ENCODE peak calls at places on chromosomes 5 and 9, in four cellular contexts. F is fibroblast of lung, U is tibial nerve, J is choroid plexus epithelial cell. Q is an unnamed sample.

GRCh38 chr9:117697046-117697445 is 7.2 kb upstream of the TLR4 start:
- DNase-seq in U (no peak), F (no peak), J (no peak), Q (no peak)

GRCh38 chr5:16411235-16411634 is 54.4 kb downstream of the ZNF622 start:
- DNase-seq in F (no peak), U (no peak), J (no peak), Q (no peak)

GRCh38 chr5:150144211-150144801 is 11.3 kb downstream of the PDGFRB start:
- DNase-seq in U (no peak), J (peak), F (peak), Q (peak)

GRCh38 chr9:107759823-107760166 is 270.2 kb upstream of the KLF4 start:
- DNase-seq in F (no peak), J (no peak), U (no peak), Q (peak)

GRCh38 chr9:137176302-137177182 is 4.7 kb upstream of the TMEM210 start:
- DNase-seq in F (peak), J (peak), U (no peak), Q (no peak)

GRCh38 chr5:139340051-139340450 is 1.6 kb upstream of the PAIP2 start:
- DNase-seq in J (no peak), U (no peak), F (no peak), Q (no peak)

GRCh38 chr5:138937392-138938387 is 62.6 kb upstream of the LRRTM2 start:
- DNase-seq in F (no peak), J (no peak), U (no peak), Q (no peak)

GRCh38 chr9:38048319-38048969 is 20.6 kb downstream of the SHB start:
- DNase-seq in U (no peak), J (peak), F (peak), Q (peak)

GRCh38 chr5:145797336-145797735 is 37.8 kb downstream of the PRELID2 start:
- DNase-seq in J (peak), U (no peak), F (peak), Q (no peak)

GRCh38 chr5:7565559-7565958 is 169.6 kb downstream of the ADCY2 start:
- DNase-seq in U (no peak), F (no peak), J (no peak), Q (no peak)

GRCh38 chr5:115069087-115069968 is 100.4 kb downstream of the TRIM36 start:
- DNase-seq in U (no peak), J (peak), F (peak), Q (no peak)

GRCh38 chr5:137073192-137073591 is 425.9 kb downstream of the SPOCK1 start:
- DNase-seq in J (no peak), U (no peak), F (no peak), Q (no peak)

GRCh38 chr9:113602126-113603119 is 138.9 kb downstream of the RGS3 start:
- DNase-seq in U (peak), J (peak), F (peak), Q (peak)

GRCh38 chr5:73496984-73497457 is 1.2 kb upstream of the BTF3 start:
- DNase-seq in F (peak), J (peak), U (no peak), Q (no peak)

GRCh38 chr5:96434201-96434645 is 1.2 kb upstream of the PCSK1 start:
- DNase-seq in F (peak), U (no peak), J (peak), Q (peak)

GRCh38 chr9:91949293-91949945 is 609 bp downstream of the ROR2 start:
- DNase-seq in F (no peak), U (no peak), J (peak), Q (peak)

GRCh38 chr5:124755565-124755964 is 9.1 kb upstream of the ZNF608 start:
- DNase-seq in J (peak), F (peak), U (no peak), Q (no peak)

GRCh38 chr5:142874537-142874936 is 104.4 kb downstream of the ARHGAP26 start:
- DNase-seq in F (peak), J (peak), U (peak), Q (peak)

GRCh38 chr5:61301820-61302563 is 30.1 kb upstream of the ZSWIM6 start:
- DNase-seq in J (peak), F (peak), U (no peak), Q (peak)

GRCh38 chr9:5626727-5627634 is 1.9 kb upstream of the RIC1 start:
- DNase-seq in U (no peak), J (peak), F (peak), Q (no peak)

GRCh38 chr9:38154501-38155421 is 85.7 kb upstream of the SHB start:
- DNase-seq in F (no peak), U (no peak), J (no peak), Q (no peak)

GRCh38 chr5:96114736-96115466 is 153.2 kb upstream of the ELL2 start:
- DNase-seq in U (no peak), F (peak), J (peak), Q (no peak)

GRCh38 chr5:103472820-103473219 is 89.8 kb downstream of the NUDT12 start:
- DNase-seq in J (peak), U (no peak), F (peak), Q (no peak)

GRCh38 chr9:34001308-34001707 is 47.4 kb downstream of the UBAP2 start:
- DNase-seq in F (no peak), J (no peak), U (no peak), Q (no peak)

GRCh38 chr5:97181856-97182545 is 1.0 kb downstream of the RIOK2 start:
- DNase-seq in J (peak), F (peak), U (no peak), Q (no peak)

GRCh38 chr5:16536246-16536645 is 70.6 kb upstream of the ZNF622 start:
- DNase-seq in U (no peak), J (peak), F (no peak), Q (no peak)

GRCh38 chr9:9912459-9912858 is 700.3 kb downstream of the PTPRD start:
- DNase-seq in F (peak), U (no peak), J (peak), Q (no peak)

GRCh38 chr9:35844628-35845301 is 15.7 kb downstream of the TMEM8B start:
- DNase-seq in F (peak), U (no peak), J (peak), Q (no peak)

GRCh38 chr9:38367898-38368297 is 24.6 kb upstream of the ALDH1B1 start:
- DNase-seq in J (no peak), U (no peak), F (no peak), Q (no peak)

GRCh38 chr5:23139338-23140171 is 286.4 kb upstream of the CDH12 start:
- DNase-seq in J (peak), F (peak), U (no peak), Q (no peak)

GRCh38 chr9:34203275-34204010 is 24.6 kb downstream of the UBAP1 start:
- DNase-seq in F (peak), U (no peak), J (peak), Q (no peak)

GRCh38 chr5:145887976-145888574 is 15.3 kb upstream of the GRXCR2 start:
- DNase-seq in J (peak), F (peak), U (no peak), Q (no peak)

GRCh38 chr5:158303883-158304282 is 444.9 kb upstream of the CLINT1 start:
- DNase-seq in F (no peak), U (no peak), J (no peak), Q (no peak)

GRCh38 chr9:103904242-103904641 is 189.9 kb upstream of the SMC2 start:
- DNase-seq in U (no peak), F (no peak), J (no peak), Q (no peak)

GRCh38 chr9:70578720-70579119 is 164.3 kb upstream of the KLF9 start:
- DNase-seq in J (no peak), U (no peak), F (no peak), Q (no peak)

GRCh38 chr9:137032893-137033292 is 1.0 kb upstream of the FUT7 start:
- DNase-seq in U (no peak), J (no peak), F (no peak), Q (no peak)

GRCh38 chr5:124605516-124605915 is 140.9 kb downstream of the ZNF608 start:
- DNase-seq in U (no peak), F (no peak), J (peak), Q (no peak)

GRCh38 chr5:123269436-123269835 is 153.8 kb downstream of the CEP120 start:
- DNase-seq in F (no peak), U (no peak), J (no peak), Q (no peak)

GRCh38 chr5:123269851-123270250 is 153.4 kb downstream of the CEP120 start:
- DNase-seq in F (no peak), J (no peak), U (no peak), Q (no peak)

GRCh38 chr5:123278284-123278683 is 144.9 kb downstream of the CEP120 start:
- DNase-seq in J (no peak), F (no peak), U (no peak), Q (no peak)

GRCh38 chr5:123273984-123274383 is 149.2 kb downstream of the CEP120 start:
- DNase-seq in J (peak), F (no peak), U (no peak), Q (no peak)
- TF ChIP-seq CTCF in J (peak), F (peak), U (no peak), Q (no peak)

GRCh38 chr9:87107072-87107471 is 159.8 kb upstream of the GAS1 start:
- DNase-seq in J (peak), U (no peak), F (no peak), Q (no peak)
- TF ChIP-seq CTCF in J (peak), U (no peak), F (no peak), Q (peak)

GRCh38 chr5:151465476-151465875 is 18.1 kb downstream of the SLC36A1 start:
- DNase-seq in F (no peak), U (no peak), J (no peak), Q (no peak)

GRCh38 chr5:151459680-151460079 is 12.3 kb downstream of the SLC36A1 start:
- DNase-seq in U (no peak), J (peak), F (no peak), Q (no peak)

GRCh38 chr5:151464101-151464500 is 16.7 kb downstream of the SLC36A1 start:
- DNase-seq in F (no peak), J (no peak), U (no peak), Q (no peak)

GRCh38 chr5:151461312-151461711 is 13.9 kb downstream of the SLC36A1 start:
- DNase-seq in F (no peak), J (no peak), U (no peak), Q (no peak)

GRCh38 chr5:151463137-151464029 is 16.0 kb downstream of the SLC36A1 start:
- DNase-seq in U (no peak), F (no peak), J (no peak), Q (no peak)
- TF ChIP-seq CTCF in U (peak), F (peak), J (peak), Q (peak)

DNA sequence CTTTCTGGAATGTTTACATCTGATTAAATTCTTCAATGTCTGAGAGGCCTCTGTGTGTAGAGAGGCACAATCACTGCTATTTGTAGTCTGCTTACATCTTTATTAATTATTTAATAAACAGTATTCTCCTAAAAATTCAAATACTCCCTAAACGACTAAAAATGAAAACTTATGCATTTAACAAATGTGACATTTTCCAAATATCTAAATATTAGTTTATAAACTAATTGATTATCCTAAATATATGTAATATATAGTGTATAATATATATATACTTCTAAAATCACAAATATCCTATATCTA is 57.7 kb upstream of the ZBED3 start:
- DNase-seq in F (no peak), J (no peak), U (no peak), Q (no peak)
- TF ChIP-seq CTCF in F (no peak), J (no peak), U (no peak), Q (no peak)

DNA sequence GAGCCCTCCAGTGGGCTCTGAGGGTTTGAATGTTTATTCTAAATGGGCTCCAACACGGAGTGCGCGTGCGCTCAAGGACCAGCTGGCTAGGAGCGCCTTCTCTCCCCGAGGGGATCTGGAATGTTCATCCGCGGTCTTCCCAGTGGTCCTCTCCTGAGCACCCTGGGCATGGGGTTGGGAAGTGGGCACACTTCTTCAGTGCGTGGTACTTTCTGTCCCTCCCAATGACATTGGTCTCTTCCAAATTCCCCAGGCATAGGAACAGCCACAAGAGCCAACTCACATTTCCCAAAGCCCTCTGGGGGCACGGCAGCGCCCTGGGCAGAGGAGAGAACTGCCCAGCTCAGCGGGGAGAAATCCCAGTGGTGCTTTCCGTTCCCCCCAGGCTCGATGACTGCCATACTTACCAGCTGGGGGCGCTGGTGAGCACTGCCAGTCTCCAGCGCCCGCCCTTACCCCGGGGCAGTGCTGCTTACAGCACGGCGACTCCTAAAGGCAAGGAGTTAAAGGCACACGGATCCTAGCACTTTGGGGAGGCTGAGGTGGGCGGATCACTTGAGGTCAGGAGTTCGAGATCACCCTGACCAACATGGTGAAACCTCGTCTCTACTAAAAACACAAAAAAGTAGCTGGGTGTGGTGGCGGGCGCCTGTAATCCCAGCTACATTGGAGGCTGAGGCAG is 29.9 kb upstream of the OBP2B start:
- DNase-seq in J (peak), U (peak), F (peak), Q (peak)
- TF ChIP-seq CTCF in J (peak), U (peak), F (peak), Q (peak)

Q was measured in kidney.